ENCODE peak calls at places on chromosomes 12 and 14, in eight cellular contexts. H is lower leg skin; R is H54; V is activated CD4-positive, alpha-beta T cell treated with anti-CD3 and anti-CD28 coated beads for 48 hours; I is tibial artery; O is left colon; K is NCI-H1092; S is BE2C. G is an unnamed sample.

GRCh38 chr12:130715996-130716917 is at the start of gene RIMBP2:
- DNase-seq in H (peak), R (peak), V (no peak), I (no peak), O (no peak), K (peak), S (peak), G (no peak)

GRCh38 chr14:60095781-60096450 is 4.2 kb downstream of the PCNX4 start:
- DNase-seq in H (no peak), R (no peak), V (no peak), I (no peak), O (no peak), K (no peak), S (no peak), G (no peak)

GRCh38 chr12:64639466-64639865 is 29.2 kb downstream of the RASSF3 start:
- DNase-seq in H (no peak), R (no peak), V (no peak), I (no peak), O (no peak), K (no peak), S (no peak), G (no peak)

GRCh38 chr12:70733385-70733784 is 96.2 kb upstream of the PTPRB start:
- DNase-seq in H (no peak), R (peak), V (no peak), I (no peak), O (no peak), K (peak), S (peak), G (no peak)

GRCh38 chr12:46701356-46701755 is 124.4 kb downstream of the SLC38A4 start:
- DNase-seq in H (no peak), R (no peak), V (no peak), I (no peak), O (no peak), K (no peak), S (no peak), G (no peak)

GRCh38 chr14:74945261-74945851 is 10.0 kb downstream of the PGF start:
- DNase-seq in H (no peak), R (no peak), V (peak), I (no peak), O (no peak), K (no peak), S (peak), G (no peak)

GRCh38 chr12:43921666-43922337 is 85.9 kb downstream of the TMEM117 start:
- DNase-seq in H (no peak), R (no peak), V (no peak), I (no peak), O (no peak), K (no peak), S (no peak), G (no peak)

GRCh38 chr14:99820702-99821331 is 27.6 kb downstream of the EML1 start:
- DNase-seq in H (peak), R (no peak), V (no peak), I (no peak), O (no peak), K (no peak), S (no peak), G (no peak)

GRCh38 chr12:109111775-109112491 is 4.5 kb upstream of the ACACB start:
- DNase-seq in H (peak), R (no peak), V (peak), I (peak), O (peak), K (no peak), S (peak), G (no peak)

GRCh38 chr14:70943838-70944237 is 36.6 kb downstream of the PCNX1 start:
- DNase-seq in H (no peak), R (no peak), V (no peak), I (no peak), O (no peak), K (no peak), S (no peak), G (no peak)

GRCh38 chr12:97229036-97229435 is 233.6 kb upstream of the RMST start:
- DNase-seq in H (no peak), R (no peak), V (no peak), I (no peak), O (no peak), K (peak), S (no peak), G (no peak)